ENCODE peak calls at places on chromosomes 3 and 15, in eight cellular contexts. K is Panc1; Q is cardiac muscle cell; O is CD8-positive, alpha-beta T cell; V is neural progenitor cell; Y is heart left ventricle; F is right cardiac atrium; H is stomach. X is an unnamed sample.

GRCh38 chr3:72111265-72111972 is 326.5 kb upstream of the PROK2 start:
- DNase-seq in F (no peak), O (no peak), V (no peak), Q (no peak), H (no peak), Y (no peak), K (no peak), X (no peak)

GRCh38 chr3:27521179-27521871 is 37.1 kb upstream of the SLC4A7 start:
- DNase-seq in Y (no peak), Q (no peak), F (peak; percentile 36), O (no peak), K (peak; percentile 86), V (no peak), H (no peak), X (no peak)

GRCh38 chr3:121895121-121895520 is 920 bp downstream of the SLC15A2 start:
- DNase-seq in F (no peak), Y (no peak), V (no peak), K (no peak), Q (no peak), O (no peak), H (no peak), X (peak; percentile 17)

GRCh38 chr3:55189359-55189801 is 261.5 kb upstream of the LRTM1 start:
- DNase-seq in F (no peak), Q (no peak), O (no peak), H (no peak), Y (no peak), V (no peak), K (no peak), X (no peak)

GRCh38 chr3:18505056-18505455 is 79.9 kb upstream of the SATB1 start:
- DNase-seq in O (no peak), Y (no peak), H (no peak), V (no peak), Q (no peak), F (no peak), K (no peak), X (no peak)

GRCh38 chr15:75731248-75732100 is 18.8 kb upstream of the CSPG4 start:
- DNase-seq in Y (peak; percentile 69), V (no peak), K (no peak), H (no peak), O (no peak), F (peak; percentile 58), Q (no peak), X (no peak)

GRCh38 chr3:13353936-13354542 is 66.1 kb downstream of the NUP210 start:
- DNase-seq in K (no peak), H (no peak), Y (no peak), V (peak; percentile 16), F (no peak), Q (peak; percentile 3), O (no peak), X (no peak)

GRCh38 chr15:45729146-45729545 is 94.3 kb downstream of the SQOR start:
- DNase-seq in Y (no peak), O (no peak), F (no peak), V (no peak), H (no peak), K (no peak), Q (no peak), X (no peak)

GRCh38 chr3:16511561-16512434 is 1.7 kb downstream of the RFTN1 start:
- DNase-seq in Y (peak; percentile 64), H (peak; percentile 56), Q (no peak), K (no peak), F (peak; percentile 75), V (peak; percentile 20), O (peak; percentile 92), X (no peak)

DNA sequence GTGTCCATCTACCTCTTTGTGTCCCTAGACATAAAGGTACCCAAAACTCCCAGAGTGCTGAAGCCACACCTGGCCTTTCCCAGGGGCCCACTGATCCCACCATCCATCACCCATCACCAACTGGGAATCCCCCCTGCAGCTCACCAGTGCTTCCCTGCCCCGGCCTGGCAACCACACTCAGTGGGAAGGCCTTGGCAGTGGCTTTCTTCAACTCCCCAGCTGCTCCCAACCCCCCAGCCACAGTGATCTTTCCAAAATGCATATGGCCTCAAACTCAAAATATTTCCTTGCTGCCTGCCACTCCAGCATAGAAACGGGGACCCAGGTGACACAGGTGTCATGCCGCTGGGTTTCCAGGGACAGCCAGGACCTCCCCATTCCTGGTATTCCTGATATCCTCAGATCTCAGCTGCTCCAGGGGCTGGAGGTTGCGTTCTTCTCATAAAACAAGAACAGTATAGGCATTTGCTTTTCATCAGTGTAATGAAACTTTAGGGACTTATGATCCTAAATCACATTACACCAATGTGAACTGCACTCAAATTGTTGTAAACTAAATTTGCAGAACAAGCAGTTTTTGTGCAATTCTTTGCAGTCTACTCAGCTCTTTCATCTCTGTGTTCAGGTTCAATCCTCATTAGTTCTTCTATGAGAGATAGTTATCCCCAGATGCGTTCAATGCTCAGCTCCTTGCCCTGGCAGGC is 1.3 kb downstream of the OCA2 start:
- DNase-seq in H (no peak), F (no peak), Q (no peak), K (no peak), V (no peak), Y (no peak), O (no peak), X (no peak)
- H3K27me3 ChIP-seq in H (peaks cover 99% of the 10 kb centered on the region), F (no peaks in the 10 kb centered on the region), Q (peaks cover 86% of the 10 kb centered on the region), K (no peaks in the 10 kb centered on the region), V (peaks cover 100% of the 10 kb centered on the region), Y (peaks cover 2% of the 10 kb centered on the region), O (peaks cover 41% of the 10 kb centered on the region), X (peaks cover 19% of the 10 kb centered on the region)

GRCh38 chr3:46724360-46724890 is 6.8 kb upstream of the PRSS50 start:
- DNase-seq in Q (no peak), V (no peak), Y (no peak), H (no peak), K (no peak), O (no peak), F (no peak), X (no peak)

GRCh38 chr3:46719735-46720271 is 2.1 kb upstream of the PRSS50 start:
- DNase-seq in Q (no peak), F (no peak), O (no peak), H (peak; percentile 3), Y (no peak), K (no peak), V (peak; percentile 1), X (no peak)

GRCh38 chr3:46721009-46721408 is 3.3 kb upstream of the PRSS50 start:
- DNase-seq in Y (no peak), H (no peak), Q (no peak), F (no peak), V (no peak), O (no peak), K (no peak), X (no peak)

GRCh38 chr3:46719044-46719565 is 1.4 kb upstream of the PRSS50 start:
- DNase-seq in F (no peak), O (no peak), H (peak; percentile 2), K (no peak), Q (no peak), Y (no peak), V (no peak), X (no peak)

GRCh38 chr3:46722443-46722842 is 4.8 kb upstream of the PRSS50 start:
- DNase-seq in K (no peak), V (no peak), Y (no peak), O (no peak), Q (no peak), H (no peak), F (no peak), X (no peak)
- H3K4me1 ChIP-seq in K (no peaks in the 10 kb centered on the region), V (no peaks in the 10 kb centered on the region), Y (no peaks in the 10 kb centered on the region), O (no peaks in the 10 kb centered on the region), Q (no peaks in the 10 kb centered on the region), H (no peaks in the 10 kb centered on the region), F (no peaks in the 10 kb centered on the region), X (no peaks in the 10 kb centered on the region)

GRCh38 chr3:62665627-62666433 is 209.4 kb downstream of the CADPS start:
- DNase-seq in F (peak; percentile 63), O (no peak), V (peak; percentile 91), K (peak; percentile 7), Q (peak; percentile 79), H (peak; percentile 63), Y (peak; percentile 52), X (peak; percentile 66)
- H3K27me3 ChIP-seq in F (no peaks in the 10 kb centered on the region), O (peaks cover 2% of the 10 kb centered on the region), V (no peaks in the 10 kb centered on the region), K (no peaks in the 10 kb centered on the region), Q (no peaks in the 10 kb centered on the region), H (peaks cover 11% of the 10 kb centered on the region), Y (no peaks in the 10 kb centered on the region), X (no peaks in the 10 kb centered on the region)

GRCh38 chr3:52024765-52025452 is 29.2 kb upstream of the RPL29 start:
- DNase-seq in O (no peak), K (no peak), Q (no peak), Y (no peak), V (no peak), H (no peak), F (no peak), X (no peak)

GRCh38 chr3:52025453-52025852 is 29.8 kb upstream of the RPL29 start:
- DNase-seq in V (no peak), Y (no peak), Q (no peak), H (no peak), O (no peak), K (no peak), F (no peak), X (no peak)

GRCh38 chr3:52023101-52023770 is 27.5 kb upstream of the RPL29 start:
- DNase-seq in H (no peak), O (no peak), F (no peak), K (no peak), Y (no peak), V (no peak), Q (no peak), X (no peak)

GRCh38 chr3:52022323-52023100 is 26.8 kb upstream of the RPL29 start:
- DNase-seq in Q (peak; percentile 57), K (no peak), H (no peak), V (peak; percentile 61), O (no peak), F (peak; percentile 62), Y (peak; percentile 72), X (no peak)

DNA sequence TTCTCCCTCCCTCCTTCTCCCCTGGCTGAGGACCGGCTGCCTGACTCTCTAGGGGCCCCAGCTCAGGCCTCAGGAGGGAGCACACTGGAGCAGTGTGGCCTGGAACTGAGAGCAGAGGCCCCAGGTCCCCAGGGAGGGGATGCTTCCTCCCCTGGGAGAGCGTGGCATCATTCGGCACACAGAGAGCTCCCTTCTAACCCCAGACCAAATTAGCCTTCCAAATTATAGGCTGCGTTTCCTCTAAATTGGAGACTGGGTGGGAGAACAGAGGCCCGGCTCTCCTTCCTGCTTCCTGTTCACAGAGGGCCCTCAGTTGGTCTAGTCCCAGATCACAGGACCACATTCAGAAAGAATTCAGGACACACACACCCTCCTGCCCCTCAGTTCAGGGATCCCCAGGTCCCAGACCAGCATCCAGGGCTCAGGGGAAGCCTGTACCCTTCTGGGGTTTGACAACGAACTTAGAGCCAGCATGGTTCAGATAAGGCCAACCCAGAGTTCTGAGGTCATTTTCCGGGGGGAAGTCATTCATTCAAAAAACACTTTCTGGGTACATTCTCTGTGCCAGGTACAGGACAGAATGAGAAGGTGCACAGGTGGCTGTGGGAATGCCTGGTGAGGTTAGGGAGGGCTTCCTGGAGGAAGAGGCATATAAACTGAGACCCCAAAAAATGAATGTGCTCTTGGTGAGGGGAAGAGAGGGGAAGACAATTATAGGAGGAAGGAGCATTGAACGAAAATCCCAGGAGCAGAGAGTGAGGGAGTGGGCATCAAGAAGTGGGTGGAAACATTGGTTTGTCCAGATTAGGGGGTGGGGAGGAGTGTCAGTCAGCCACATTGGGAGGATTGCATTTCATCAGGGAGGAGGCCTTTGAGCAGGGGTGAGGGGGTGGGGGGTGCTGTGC is 28.4 kb upstream of the RPL29 start:
- DNase-seq in Q (no peak), K (no peak), F (no peak), V (no peak), H (no peak), Y (no peak), O (no peak), X (no peak)
- H3K4me1 ChIP-seq in Q (peaks cover 72% of the 10 kb centered on the region), K (no peaks in the 10 kb centered on the region), F (peaks cover 53% of the 10 kb centered on the region), V (peaks cover 25% of the 10 kb centered on the region), H (no peaks in the 10 kb centered on the region), Y (peaks cover 87% of the 10 kb centered on the region), O (no peaks in the 10 kb centered on the region), X (peaks cover 10% of the 10 kb centered on the region)

GRCh38 chr15:67834593-67835348 is 5.1 kb downstream of the RNU6-1 start:
- DNase-seq in K (no peak), H (no peak), F (no peak), O (no peak), Y (no peak), Q (no peak), V (peak; percentile 72), X (no peak)
- H3K27me3 ChIP-seq in K (no peaks in the 10 kb centered on the region), H (peaks cover 65% of the 10 kb centered on the region), F (no peaks in the 10 kb centered on the region), O (peaks cover 40% of the 10 kb centered on the region), Y (peaks cover 43% of the 10 kb centered on the region), Q (peaks cover 93% of the 10 kb centered on the region), V (peaks cover 97% of the 10 kb centered on the region), X (peaks cover 63% of the 10 kb centered on the region)

X was measured in A673.